ENCODE peak calls at places on chromosome 3, in nine cellular contexts. One of them, this sample, is unnamed.

GRCh38 chr3:164418426-164418825 is 659.9 kb downstream of the SI start:
- DNase-seq in NB4: no peak
- DNase-seq in cerebellar cortex: no peak
- DNase-seq in stimulated activated CD8-positive, alpha-beta memory T cell treated with anti-CD3 and anti-CD28 coated beads, Interleukin-4, amount 100 ng/mL, for 4 hours: no peak
- DNase-seq in T-helper 2 cell: no peak
- DNase-seq in NCI-H446: peak; percentile 58
- DNase-seq in myocyte: no peak
- DNase-seq in T follicular helper cell: no peak
- DNase-seq in left kidney: peak; percentile 59
- DNase-seq in this sample: no peak

GRCh38 chr3:157618075-157618760 is 115.0 kb upstream of the VEPH1 start:
- DNase-seq in NB4: peak; percentile 66
- DNase-seq in cerebellar cortex: peak; percentile 75
- DNase-seq in stimulated activated CD8-positive, alpha-beta memory T cell treated with anti-CD3 and anti-CD28 coated beads, Interleukin-4, amount 100 ng/mL, for 4 hours: no peak
- DNase-seq in T-helper 2 cell: no peak
- DNase-seq in NCI-H446: peak; percentile 60
- DNase-seq in myocyte: peak; percentile 71
- DNase-seq in T follicular helper cell: no peak
- DNase-seq in left kidney: peak; percentile 80
- DNase-seq in this sample: peak; percentile 80

GRCh38 chr3:66038726-66039589 is at the start of gene MAGI1:
- DNase-seq in NB4: peak; percentile 78
- DNase-seq in cerebellar cortex: peak; percentile 95
- DNase-seq in stimulated activated CD8-positive, alpha-beta memory T cell treated with anti-CD3 and anti-CD28 coated beads, Interleukin-4, amount 100 ng/mL, for 4 hours: no peak
- DNase-seq in T-helper 2 cell: no peak
- DNase-seq in NCI-H446: no peak
- DNase-seq in myocyte: peak; percentile 97
- DNase-seq in T follicular helper cell: no peak
- DNase-seq in left kidney: peak; percentile 98
- DNase-seq in this sample: peak; percentile 96

GRCh38 chr3:170128977-170129431 is 52.5 kb downstream of the PHC3 start:
- DNase-seq in NB4: peak; percentile 77
- DNase-seq in cerebellar cortex: no peak
- DNase-seq in stimulated activated CD8-positive, alpha-beta memory T cell treated with anti-CD3 and anti-CD28 coated beads, Interleukin-4, amount 100 ng/mL, for 4 hours: no peak
- DNase-seq in T-helper 2 cell: no peak
- DNase-seq in NCI-H446: no peak
- DNase-seq in myocyte: peak; percentile 50
- DNase-seq in T follicular helper cell: no peak
- DNase-seq in left kidney: no peak
- DNase-seq in this sample: peak; percentile 22

GRCh38 chr3:57151021-57151449 is 14.1 kb downstream of the IL17RD start:
- DNase-seq in NB4: no peak
- DNase-seq in cerebellar cortex: no peak
- DNase-seq in stimulated activated CD8-positive, alpha-beta memory T cell treated with anti-CD3 and anti-CD28 coated beads, Interleukin-4, amount 100 ng/mL, for 4 hours: no peak
- DNase-seq in T-helper 2 cell: no peak
- DNase-seq in NCI-H446: no peak
- DNase-seq in myocyte: peak; percentile 19
- DNase-seq in T follicular helper cell: no peak
- DNase-seq in left kidney: peak; percentile 41
- DNase-seq in this sample: peak; percentile 33

GRCh38 chr3:10334461-10334860 is 13.5 kb upstream of the SEC13 start:
- DNase-seq in NB4: no peak
- DNase-seq in cerebellar cortex: peak; percentile 93
- DNase-seq in stimulated activated CD8-positive, alpha-beta memory T cell treated with anti-CD3 and anti-CD28 coated beads, Interleukin-4, amount 100 ng/mL, for 4 hours: no peak
- DNase-seq in T-helper 2 cell: no peak
- DNase-seq in NCI-H446: no peak
- DNase-seq in myocyte: peak; percentile 76
- DNase-seq in T follicular helper cell: no peak
- DNase-seq in left kidney: no peak
- DNase-seq in this sample: peak; percentile 53

GRCh38 chr3:185457376-185457775 is 41.5 kb downstream of the TMEM41A start:
- DNase-seq in NB4: no peak
- DNase-seq in cerebellar cortex: no peak
- DNase-seq in stimulated activated CD8-positive, alpha-beta memory T cell treated with anti-CD3 and anti-CD28 coated beads, Interleukin-4, amount 100 ng/mL, for 4 hours: no peak
- DNase-seq in T-helper 2 cell: no peak
- DNase-seq in NCI-H446: no peak
- DNase-seq in myocyte: no peak
- DNase-seq in T follicular helper cell: no peak
- DNase-seq in left kidney: no peak
- DNase-seq in this sample: no peak

GRCh38 chr3:26624209-26624775 is 1.7 kb downstream of the LRRC3B start:
- DNase-seq in NB4: no peak
- DNase-seq in cerebellar cortex: peak; percentile 73
- DNase-seq in stimulated activated CD8-positive, alpha-beta memory T cell treated with anti-CD3 and anti-CD28 coated beads, Interleukin-4, amount 100 ng/mL, for 4 hours: no peak
- DNase-seq in T-helper 2 cell: no peak
- DNase-seq in NCI-H446: no peak
- DNase-seq in myocyte: no peak
- DNase-seq in T follicular helper cell: no peak
- DNase-seq in left kidney: peak; percentile 62
- DNase-seq in this sample: no peak

GRCh38 chr3:8518138-8518537 is 16.5 kb downstream of the LMCD1 start:
- DNase-seq in NB4: no peak
- DNase-seq in cerebellar cortex: no peak
- DNase-seq in stimulated activated CD8-positive, alpha-beta memory T cell treated with anti-CD3 and anti-CD28 coated beads, Interleukin-4, amount 100 ng/mL, for 4 hours: no peak
- DNase-seq in T-helper 2 cell: no peak
- DNase-seq in NCI-H446: no peak
- DNase-seq in myocyte: no peak
- DNase-seq in T follicular helper cell: no peak
- DNase-seq in left kidney: no peak
- DNase-seq in this sample: peak; percentile 56

GRCh38 chr3:87132801-87133200 is 94.3 kb upstream of the CHMP2B start:
- DNase-seq in NB4: no peak
- DNase-seq in cerebellar cortex: no peak
- DNase-seq in stimulated activated CD8-positive, alpha-beta memory T cell treated with anti-CD3 and anti-CD28 coated beads, Interleukin-4, amount 100 ng/mL, for 4 hours: no peak
- DNase-seq in T-helper 2 cell: no peak
- DNase-seq in NCI-H446: no peak
- DNase-seq in myocyte: no peak
- DNase-seq in T follicular helper cell: no peak
- DNase-seq in left kidney: no peak
- DNase-seq in this sample: peak; percentile 17

GRCh38 chr3:70833510-70833835 is 521.0 kb upstream of the MDFIC2 start:
- DNase-seq in NB4: no peak
- DNase-seq in cerebellar cortex: no peak
- DNase-seq in stimulated activated CD8-positive, alpha-beta memory T cell treated with anti-CD3 and anti-CD28 coated beads, Interleukin-4, amount 100 ng/mL, for 4 hours: no peak
- DNase-seq in T-helper 2 cell: no peak
- DNase-seq in NCI-H446: no peak
- DNase-seq in myocyte: no peak
- DNase-seq in T follicular helper cell: no peak
- DNase-seq in left kidney: no peak
- DNase-seq in this sample: no peak

GRCh38 chr3:194395767-194396527 is 3.1 kb downstream of the GP5 start:
- DNase-seq in NB4: no peak
- DNase-seq in cerebellar cortex: no peak
- DNase-seq in stimulated activated CD8-positive, alpha-beta memory T cell treated with anti-CD3 and anti-CD28 coated beads, Interleukin-4, amount 100 ng/mL, for 4 hours: peak; percentile 21
- DNase-seq in T-helper 2 cell: no peak
- DNase-seq in NCI-H446: no peak
- DNase-seq in myocyte: no peak
- DNase-seq in T follicular helper cell: peak; percentile 35
- DNase-seq in left kidney: peak; percentile 94
- DNase-seq in this sample: no peak

GRCh38 chr3:134037168-134037567 is 7.4 kb upstream of the SLCO2A1 start:
- DNase-seq in NB4: no peak
- DNase-seq in cerebellar cortex: no peak
- DNase-seq in stimulated activated CD8-positive, alpha-beta memory T cell treated with anti-CD3 and anti-CD28 coated beads, Interleukin-4, amount 100 ng/mL, for 4 hours: no peak
- DNase-seq in T-helper 2 cell: no peak
- DNase-seq in NCI-H446: no peak
- DNase-seq in myocyte: no peak
- DNase-seq in T follicular helper cell: no peak
- DNase-seq in left kidney: no peak
- DNase-seq in this sample: no peak

GRCh38 chr3:50515565-50516047 is 12.2 kb upstream of the CACNA2D2 start:
- DNase-seq in NB4: peak; percentile 28
- DNase-seq in cerebellar cortex: no peak
- DNase-seq in stimulated activated CD8-positive, alpha-beta memory T cell treated with anti-CD3 and anti-CD28 coated beads, Interleukin-4, amount 100 ng/mL, for 4 hours: no peak
- DNase-seq in T-helper 2 cell: no peak
- DNase-seq in NCI-H446: no peak
- DNase-seq in myocyte: peak; percentile 50
- DNase-seq in T follicular helper cell: no peak
- DNase-seq in left kidney: peak; percentile 86
- DNase-seq in this sample: peak; percentile 7

GRCh38 chr3:143118630-143119008 is 952 bp upstream of the CHST2 start:
- DNase-seq in NB4: no peak
- DNase-seq in cerebellar cortex: no peak
- DNase-seq in stimulated activated CD8-positive, alpha-beta memory T cell treated with anti-CD3 and anti-CD28 coated beads, Interleukin-4, amount 100 ng/mL, for 4 hours: no peak
- DNase-seq in T-helper 2 cell: no peak
- DNase-seq in NCI-H446: no peak
- DNase-seq in myocyte: no peak
- DNase-seq in T follicular helper cell: no peak
- DNase-seq in left kidney: peak; percentile 41
- DNase-seq in this sample: no peak

GRCh38 chr3:183695569-183696364 is 1.8 kb upstream of the YEATS2 start:
- DNase-seq in NB4: no peak
- DNase-seq in cerebellar cortex: no peak
- DNase-seq in stimulated activated CD8-positive, alpha-beta memory T cell treated with anti-CD3 and anti-CD28 coated beads, Interleukin-4, amount 100 ng/mL, for 4 hours: no peak
- DNase-seq in T-helper 2 cell: no peak
- DNase-seq in NCI-H446: no peak
- DNase-seq in myocyte: no peak
- DNase-seq in T follicular helper cell: no peak
- DNase-seq in left kidney: no peak
- DNase-seq in this sample: no peak

GRCh38 chr3:4231041-4231440 is 72.1 kb upstream of the SETMAR start:
- DNase-seq in NB4: peak; percentile 18
- DNase-seq in cerebellar cortex: no peak
- DNase-seq in stimulated activated CD8-positive, alpha-beta memory T cell treated with anti-CD3 and anti-CD28 coated beads, Interleukin-4, amount 100 ng/mL, for 4 hours: no peak
- DNase-seq in T-helper 2 cell: no peak
- DNase-seq in NCI-H446: no peak
- DNase-seq in myocyte: no peak
- DNase-seq in T follicular helper cell: no peak
- DNase-seq in left kidney: no peak
- DNase-seq in this sample: no peak

GRCh38 chr3:46901591-46902187 is 24.2 kb downstream of the PTH1R start:
- DNase-seq in NB4: no peak
- DNase-seq in cerebellar cortex: no peak
- DNase-seq in stimulated activated CD8-positive, alpha-beta memory T cell treated with anti-CD3 and anti-CD28 coated beads, Interleukin-4, amount 100 ng/mL, for 4 hours: no peak
- DNase-seq in T-helper 2 cell: no peak
- DNase-seq in NCI-H446: no peak
- DNase-seq in myocyte: no peak
- DNase-seq in T follicular helper cell: no peak
- DNase-seq in left kidney: no peak
- DNase-seq in this sample: no peak